ENCODE peak calls at places on chromosomes 3 and 15, in five cellular contexts. One of them, this sample, is unnamed.

GRCh38 chr15:29749365-29750086 is 72.7 kb downstream of the TJP1 start:
- DNase-seq in RPMI7951: no peak
- DNase-seq in NCI-H2171 treated with DMSO at 0.1 percent for 48 hours: no peak
- DNase-seq in GM04503: no peak
- DNase-seq in lung microvascular endothelial cell: no peak
- DNase-seq in this sample: no peak

GRCh38 chr3:4533489-4534443 is 40.6 kb downstream of the ITPR1 start:
- DNase-seq in lung microvascular endothelial cell: peak; percentile 34
- DNase-seq in RPMI7951: no peak
- DNase-seq in NCI-H2171 treated with DMSO at 0.1 percent for 48 hours: peak; percentile 28
- DNase-seq in GM04503: no peak
- DNase-seq in this sample: peak; percentile 76

GRCh38 chr3:181796641-181797040 is 84.9 kb downstream of the SOX2 start:
- DNase-seq in RPMI7951: no peak
- DNase-seq in NCI-H2171 treated with DMSO at 0.1 percent for 48 hours: no peak
- DNase-seq in GM04503: no peak
- DNase-seq in lung microvascular endothelial cell: no peak
- DNase-seq in this sample: no peak

GRCh38 chr15:81311834-81312459 is 12.0 kb downstream of the STARD5 start:
- DNase-seq in NCI-H2171 treated with DMSO at 0.1 percent for 48 hours: no peak
- DNase-seq in GM04503: peak; percentile 44
- DNase-seq in RPMI7951: no peak
- DNase-seq in lung microvascular endothelial cell: no peak
- DNase-seq in this sample: no peak

GRCh38 chr3:125512135-125512920 is 7.7 kb downstream of the SNX4 start:
- DNase-seq in GM04503: no peak
- DNase-seq in lung microvascular endothelial cell: peak; percentile 81
- DNase-seq in NCI-H2171 treated with DMSO at 0.1 percent for 48 hours: peak; percentile 87
- DNase-seq in RPMI7951: no peak
- DNase-seq in this sample: no peak

GRCh38 chr3:59502806-59503205 is 453.0 kb upstream of the CFAP20DC start:
- DNase-seq in GM04503: peak; percentile 71
- DNase-seq in NCI-H2171 treated with DMSO at 0.1 percent for 48 hours: no peak
- DNase-seq in RPMI7951: peak; percentile 88
- DNase-seq in lung microvascular endothelial cell: no peak
- DNase-seq in this sample: peak; percentile 23

GRCh38 chr3:99509224-99509623 is 129.2 kb upstream of the COL8A1 start:
- DNase-seq in NCI-H2171 treated with DMSO at 0.1 percent for 48 hours: no peak
- DNase-seq in lung microvascular endothelial cell: no peak
- DNase-seq in GM04503: peak; percentile 74
- DNase-seq in RPMI7951: peak; percentile 85
- DNase-seq in this sample: peak; percentile 49

GRCh38 chr3:14480207-14481017 is 59.7 kb downstream of the GRIP2 start:
- DNase-seq in GM04503: no peak
- DNase-seq in RPMI7951: peak; percentile 40
- DNase-seq in NCI-H2171 treated with DMSO at 0.1 percent for 48 hours: no peak
- DNase-seq in lung microvascular endothelial cell: no peak
- DNase-seq in this sample: no peak

GRCh38 chr15:88708256-88709054 is 69.6 kb downstream of the ISG20 start:
- DNase-seq in NCI-H2171 treated with DMSO at 0.1 percent for 48 hours: no peak
- DNase-seq in lung microvascular endothelial cell: no peak
- DNase-seq in GM04503: no peak
- DNase-seq in RPMI7951: peak; percentile 92
- DNase-seq in this sample: peak; percentile 22

GRCh38 chr15:55360256-55360655 is 41.2 kb downstream of the PIGB start:
- DNase-seq in GM04503: no peak
- DNase-seq in RPMI7951: no peak
- DNase-seq in lung microvascular endothelial cell: no peak
- DNase-seq in NCI-H2171 treated with DMSO at 0.1 percent for 48 hours: no peak
- DNase-seq in this sample: no peak

GRCh38 chr3:195209083-195209835 is 61.7 kb downstream of the XXYLT1 start:
- DNase-seq in NCI-H2171 treated with DMSO at 0.1 percent for 48 hours: no peak
- DNase-seq in RPMI7951: no peak
- DNase-seq in GM04503: no peak
- DNase-seq in lung microvascular endothelial cell: peak; percentile 32
- DNase-seq in this sample: no peak

GRCh38 chr15:90851114-90851513 is 17.3 kb upstream of the FURIN start:
- DNase-seq in NCI-H2171 treated with DMSO at 0.1 percent for 48 hours: no peak
- DNase-seq in RPMI7951: no peak
- DNase-seq in GM04503: no peak
- DNase-seq in lung microvascular endothelial cell: no peak
- DNase-seq in this sample: no peak

GRCh38 chr3:114221881-114222264 is 15.5 kb downstream of the ZNF80 start:
- DNase-seq in NCI-H2171 treated with DMSO at 0.1 percent for 48 hours: no peak
- DNase-seq in RPMI7951: no peak
- DNase-seq in lung microvascular endothelial cell: no peak
- DNase-seq in GM04503: no peak
- DNase-seq in this sample: no peak

GRCh38 chr3:127220497-127220896 is 27.6 kb downstream of the PRR23E start:
- DNase-seq in GM04503: no peak
- DNase-seq in lung microvascular endothelial cell: no peak
- DNase-seq in RPMI7951: peak; percentile 18
- DNase-seq in NCI-H2171 treated with DMSO at 0.1 percent for 48 hours: no peak
- DNase-seq in this sample: no peak

GRCh38 chr15:83205725-83206324 is 1.8 kb downstream of the HDGFL3 start:
- DNase-seq in RPMI7951: peak; percentile 29
- DNase-seq in NCI-H2171 treated with DMSO at 0.1 percent for 48 hours: peak; percentile 43
- DNase-seq in lung microvascular endothelial cell: peak; percentile 98
- DNase-seq in GM04503: no peak
- DNase-seq in this sample: peak; percentile 29

GRCh38 chr3:111668912-111669488 is 73.9 kb upstream of the ZBED2 start:
- DNase-seq in NCI-H2171 treated with DMSO at 0.1 percent for 48 hours: peak; percentile 88
- DNase-seq in GM04503: no peak
- DNase-seq in lung microvascular endothelial cell: peak; percentile 72
- DNase-seq in RPMI7951: peak; percentile 79
- DNase-seq in this sample: peak; percentile 53

GRCh38 chr3:94004301-94004910 is 24.0 kb downstream of the STX19 start:
- DNase-seq in lung microvascular endothelial cell: peak; percentile 84
- DNase-seq in RPMI7951: peak; percentile 69
- DNase-seq in GM04503: peak; percentile 14
- DNase-seq in NCI-H2171 treated with DMSO at 0.1 percent for 48 hours: peak; percentile 60
- DNase-seq in this sample: peak; percentile 59

GRCh38 chr15:98765610-98766009 is 117.3 kb downstream of the IGF1R start:
- DNase-seq in NCI-H2171 treated with DMSO at 0.1 percent for 48 hours: no peak
- DNase-seq in RPMI7951: no peak
- DNase-seq in GM04503: no peak
- DNase-seq in lung microvascular endothelial cell: no peak
- DNase-seq in this sample: no peak

GRCh38 chr3:38004415-38005075 is 14.0 kb downstream of the VILL start:
- DNase-seq in RPMI7951: peak; percentile 62
- DNase-seq in NCI-H2171 treated with DMSO at 0.1 percent for 48 hours: peak; percentile 19
- DNase-seq in lung microvascular endothelial cell: peak; percentile 81
- DNase-seq in GM04503: no peak
- DNase-seq in this sample: peak; percentile 79

GRCh38 chr3:169613053-169613803 is 50.3 kb downstream of the MECOM start:
- DNase-seq in NCI-H2171 treated with DMSO at 0.1 percent for 48 hours: no peak
- DNase-seq in lung microvascular endothelial cell: no peak
- DNase-seq in RPMI7951: no peak
- DNase-seq in GM04503: no peak
- DNase-seq in this sample: no peak

GRCh38 chr15:51386486-51386885 is 45.0 kb downstream of the GLDN start:
- DNase-seq in NCI-H2171 treated with DMSO at 0.1 percent for 48 hours: no peak
- DNase-seq in RPMI7951: no peak
- DNase-seq in lung microvascular endothelial cell: no peak
- DNase-seq in GM04503: no peak
- DNase-seq in this sample: no peak

GRCh38 chr3:65485826-65486592 is 552.7 kb downstream of the MAGI1 start:
- DNase-seq in NCI-H2171 treated with DMSO at 0.1 percent for 48 hours: no peak
- DNase-seq in RPMI7951: no peak
- DNase-seq in lung microvascular endothelial cell: no peak
- DNase-seq in GM04503: no peak
- DNase-seq in this sample: no peak

GRCh38 chr3:23390989-23391388 is 187.9 kb downstream of the UBE2E2 start:
- DNase-seq in GM04503: no peak
- DNase-seq in NCI-H2171 treated with DMSO at 0.1 percent for 48 hours: no peak
- DNase-seq in lung microvascular endothelial cell: no peak
- DNase-seq in RPMI7951: no peak
- DNase-seq in this sample: no peak

GRCh38 chr3:192916455-192917257 is 1.0 kb downstream of the MB21D2 start:
- DNase-seq in NCI-H2171 treated with DMSO at 0.1 percent for 48 hours: peak; percentile 76
- DNase-seq in lung microvascular endothelial cell: peak; percentile 28
- DNase-seq in GM04503: no peak
- DNase-seq in RPMI7951: peak; percentile 75
- DNase-seq in this sample: peak; percentile 78

GRCh38 chr3:101466465-101467309 is 46.3 kb downstream of the SENP7 start:
- DNase-seq in lung microvascular endothelial cell: no peak
- DNase-seq in GM04503: no peak
- DNase-seq in RPMI7951: no peak
- DNase-seq in NCI-H2171 treated with DMSO at 0.1 percent for 48 hours: no peak
- DNase-seq in this sample: no peak

GRCh38 chr3:4341336-4341675 is 38.1 kb downstream of the SETMAR start:
- DNase-seq in RPMI7951: no peak
- DNase-seq in lung microvascular endothelial cell: no peak
- DNase-seq in NCI-H2171 treated with DMSO at 0.1 percent for 48 hours: no peak
- DNase-seq in GM04503: no peak
- DNase-seq in this sample: no peak

GRCh38 chr15:52199271-52199670 is 8.1 kb upstream of the GNB5 start:
- DNase-seq in NCI-H2171 treated with DMSO at 0.1 percent for 48 hours: no peak
- DNase-seq in lung microvascular endothelial cell: no peak
- DNase-seq in GM04503: no peak
- DNase-seq in RPMI7951: no peak
- DNase-seq in this sample: peak; percentile 77

GRCh38 chr3:156675744-156676466 is 1.5 kb downstream of the TIPARP start:
- DNase-seq in NCI-H2171 treated with DMSO at 0.1 percent for 48 hours: peak; percentile 70
- DNase-seq in RPMI7951: peak; percentile 96
- DNase-seq in GM04503: peak; percentile 72
- DNase-seq in lung microvascular endothelial cell: peak; percentile 85
- DNase-seq in this sample: peak; percentile 85

GRCh38 chr3:58291671-58292338 is 14.2 kb upstream of the RPP14 start:
- DNase-seq in NCI-H2171 treated with DMSO at 0.1 percent for 48 hours: no peak
- DNase-seq in RPMI7951: no peak
- DNase-seq in GM04503: no peak
- DNase-seq in lung microvascular endothelial cell: peak; percentile 49
- DNase-seq in this sample: no peak

GRCh38 chr15:48603123-48603500 is 42.4 kb downstream of the FBN1 start:
- DNase-seq in NCI-H2171 treated with DMSO at 0.1 percent for 48 hours: no peak
- DNase-seq in GM04503: no peak
- DNase-seq in RPMI7951: peak; percentile 31
- DNase-seq in lung microvascular endothelial cell: peak; percentile 51
- DNase-seq in this sample: no peak

GRCh38 chr3:42814914-42815507 is 5.8 kb downstream of the ACKR2 start:
- DNase-seq in NCI-H2171 treated with DMSO at 0.1 percent for 48 hours: no peak
- DNase-seq in RPMI7951: no peak
- DNase-seq in GM04503: no peak
- DNase-seq in lung microvascular endothelial cell: no peak
- DNase-seq in this sample: no peak

GRCh38 chr3:184229424-184230080 is at the start of gene VWA5B2:
- DNase-seq in RPMI7951: peak; percentile 59
- DNase-seq in GM04503: no peak
- DNase-seq in NCI-H2171 treated with DMSO at 0.1 percent for 48 hours: peak; percentile 82
- DNase-seq in lung microvascular endothelial cell: peak; percentile 74
- DNase-seq in this sample: peak; percentile 59

GRCh38 chr3:53190659-53191058 is 29.6 kb downstream of the PRKCD start:
- DNase-seq in NCI-H2171 treated with DMSO at 0.1 percent for 48 hours: no peak
- DNase-seq in lung microvascular endothelial cell: no peak
- DNase-seq in RPMI7951: no peak
- DNase-seq in GM04503: no peak
- DNase-seq in this sample: no peak

GRCh38 chr3:47365213-47366153 is 15.3 kb upstream of the PTPN23 start:
- DNase-seq in GM04503: peak; percentile 63
- DNase-seq in NCI-H2171 treated with DMSO at 0.1 percent for 48 hours: no peak
- DNase-seq in RPMI7951: peak; percentile 89
- DNase-seq in lung microvascular endothelial cell: peak; percentile 88
- DNase-seq in this sample: peak; percentile 72

GRCh38 chr3:41711656-41712055 is 250.2 kb downstream of the ULK4 start:
- DNase-seq in GM04503: peak; percentile 60
- DNase-seq in NCI-H2171 treated with DMSO at 0.1 percent for 48 hours: no peak
- DNase-seq in RPMI7951: peak; percentile 39
- DNase-seq in lung microvascular endothelial cell: peak; percentile 54
- DNase-seq in this sample: peak; percentile 58

GRCh38 chr15:78033864-78034263 is 43.6 kb downstream of the TBC1D2B start:
- DNase-seq in lung microvascular endothelial cell: no peak
- DNase-seq in NCI-H2171 treated with DMSO at 0.1 percent for 48 hours: peak; percentile 53
- DNase-seq in GM04503: no peak
- DNase-seq in RPMI7951: no peak
- DNase-seq in this sample: no peak

GRCh38 chr3:154137036-154137435 is 15.8 kb downstream of the ARHGEF26 start:
- DNase-seq in lung microvascular endothelial cell: no peak
- DNase-seq in RPMI7951: no peak
- DNase-seq in GM04503: no peak
- DNase-seq in NCI-H2171 treated with DMSO at 0.1 percent for 48 hours: peak; percentile 79
- DNase-seq in this sample: no peak

GRCh38 chr3:52095990-52096775 is 39.8 kb upstream of the DUSP7 start:
- DNase-seq in NCI-H2171 treated with DMSO at 0.1 percent for 48 hours: no peak
- DNase-seq in lung microvascular endothelial cell: no peak
- DNase-seq in GM04503: no peak
- DNase-seq in RPMI7951: no peak
- DNase-seq in this sample: no peak

This sample was measured in myocyte.